ENCODE peak calls at places on chromosomes 11 and 22, in four cellular contexts. I, A, P and N are unnamed samples. For H3K4me1, the result is how much of the 10 kb centered on the place peaks cover.

GRCh38 chr11:87038235-87038960 is 664 bp downstream of the TMEM135 start:
- DNase-seq in P (no peak), I (no peak), A (no peak), N (no peak)

GRCh38 chr11:1598816-1599215 is 722 bp upstream of the KRTAP5-2 start:
- DNase-seq in I (no peak), P (no peak), A (no peak), N (no peak)

GRCh38 chr22:48650323-48651035 is 1177.2 kb downstream of the BRD1 start:
- DNase-seq in A (no peak), I (no peak), P (no peak), N (no peak)

GRCh38 chr11:133911169-133911568 is 45.6 kb downstream of the IGSF9B start:
- DNase-seq in I (no peak), P (no peak), A (no peak), N (no peak)

GRCh38 chr22:38567531-38568245 is 2.3 kb downstream of the DMC1 start:
- DNase-seq in P (no peak), I (no peak), A (no peak), N (no peak)

GRCh38 chr11:34674038-34674437 is 53.1 kb downstream of the EHF start:
- DNase-seq in A (no peak), P (no peak), I (no peak), N (no peak)

GRCh38 chr11:60251485-60252207 is 8.7 kb upstream of the MS4A4E start:
- DNase-seq in I (no peak), P (peak), A (no peak), N (no peak)

GRCh38 chr11:128148208-128148607 is 439.1 kb downstream of the ETS1 start:
- DNase-seq in I (no peak), P (no peak), A (no peak), N (no peak)

GRCh38 chr22:21446128-21446826 is 20.9 kb upstream of the TMEM191C start:
- DNase-seq in A (no peak), I (no peak), P (no peak), N (peak)

DNA sequence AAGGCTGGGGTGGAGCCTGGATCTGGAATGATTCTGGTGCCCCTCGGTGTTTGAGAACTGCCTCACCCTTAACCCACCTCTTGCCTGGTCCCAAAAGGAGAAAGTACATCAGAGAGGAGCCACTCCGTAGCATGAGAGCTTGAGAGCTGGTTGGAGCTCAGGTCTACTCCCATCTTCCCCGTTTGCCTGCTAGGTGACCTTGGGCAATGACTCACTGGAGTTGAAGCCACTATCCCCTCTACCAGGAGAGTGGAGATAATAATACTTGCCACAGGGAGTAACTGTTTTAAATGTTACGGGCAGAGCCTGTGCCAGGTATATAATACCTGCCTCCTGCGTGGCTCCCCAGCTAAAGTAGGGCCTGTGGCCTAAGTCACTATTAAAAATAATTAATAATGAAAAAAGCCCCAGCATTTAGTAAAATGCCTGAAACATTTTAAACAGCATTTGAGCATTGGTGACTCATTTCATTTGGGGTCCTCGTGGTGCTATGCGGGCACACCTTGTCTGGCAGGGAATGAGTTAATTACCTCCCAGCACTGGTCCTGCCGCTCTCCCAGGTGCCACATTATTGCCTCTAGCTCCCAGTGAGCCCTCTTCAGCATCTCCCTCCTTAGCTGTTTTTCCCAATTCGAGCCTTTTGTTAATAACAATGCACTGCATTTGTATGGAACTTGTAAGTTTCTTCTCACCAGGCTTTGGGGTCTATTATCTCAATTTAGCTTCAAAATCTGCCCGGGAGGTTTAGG is 22.5 kb downstream of the CYTH4 start:
- DNase-seq in P (no peak), A (no peak), I (no peak), N (no peak)
- H3K27ac ChIP-seq in P (peak), A (no peak), I (no peak), N (no peak)

GRCh38 chr11:121095561-121095960 is 5.5 kb upstream of the TECTA start:
- DNase-seq in P (no peak), A (no peak), I (no peak), N (no peak)

GRCh38 chr11:121086866-121087265 is 14.2 kb upstream of the TECTA start:
- DNase-seq in I (no peak), P (no peak), A (no peak), N (no peak)

GRCh38 chr11:121090145-121090721 is 10.8 kb upstream of the TECTA start:
- DNase-seq in P (no peak), A (no peak), I (no peak), N (no peak)

GRCh38 chr11:121089566-121089965 is 11.5 kb upstream of the TECTA start:
- DNase-seq in I (no peak), A (no peak), P (no peak), N (no peak)

GRCh38 chr11:121091492-121092179 is 9.4 kb upstream of the TECTA start:
- DNase-seq in P (no peak), I (no peak), A (no peak), N (no peak)
- H3K4me1 ChIP-seq in P (under half), I (under half), A (under half), N (under half)

DNA sequence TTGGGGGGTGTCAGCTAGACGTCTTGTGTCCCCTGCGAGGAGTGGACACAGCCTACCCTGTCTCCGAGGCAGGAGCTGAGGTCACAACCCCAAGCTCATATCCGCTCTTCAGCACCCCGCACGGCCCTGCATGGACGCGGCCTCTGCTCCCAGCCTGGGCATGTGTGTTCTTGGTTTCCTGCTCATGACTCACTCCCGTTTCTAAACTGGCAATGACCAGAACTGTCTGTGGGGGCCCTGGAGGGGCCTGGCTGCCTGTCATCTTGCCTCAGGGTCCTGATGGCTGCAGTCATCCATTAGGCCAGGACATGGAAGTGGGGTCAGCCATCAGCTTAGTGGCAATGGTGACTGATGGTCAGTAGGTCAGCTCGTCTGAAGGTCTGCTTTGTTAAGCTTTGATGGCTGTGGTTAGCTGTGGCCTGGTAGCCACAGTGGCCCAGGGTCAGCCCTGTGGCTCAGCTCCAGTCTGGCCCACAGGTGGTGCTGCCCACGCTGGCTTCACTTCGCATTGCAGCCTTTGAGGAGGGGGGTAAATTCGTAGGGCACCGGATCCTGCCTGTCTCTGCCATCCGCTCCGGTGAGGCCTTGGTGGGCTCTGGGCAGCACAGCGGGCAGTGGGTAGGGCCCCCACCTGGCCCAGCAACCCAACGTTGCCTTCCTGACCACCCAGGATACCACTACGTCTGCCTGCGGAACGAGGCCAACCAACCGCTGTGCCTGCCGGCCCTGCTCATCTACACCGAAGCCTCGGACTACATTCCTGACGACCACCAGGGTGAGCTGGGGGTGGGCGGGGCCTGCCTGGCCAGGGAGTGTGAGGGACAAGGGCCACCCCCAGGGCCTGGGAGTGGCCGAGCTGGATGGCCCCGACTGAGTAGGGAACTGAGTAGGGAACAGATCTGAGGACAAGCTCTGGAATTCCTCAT is 12.0 kb downstream of the PLCB3 start:
- DNase-seq in I (no peak), P (no peak), A (no peak), N (no peak)
- H3K27ac ChIP-seq in I (no peak), P (no peak), A (no peak), N (no peak)

GRCh38 chr22:42294034-42294985 is 23.9 kb upstream of the TCF20 start:
- DNase-seq in P (no peak), I (no peak), A (peak), N (peak)

GRCh38 chr22:42297778-42298177 is 27.3 kb upstream of the TCF20 start:
- DNase-seq in P (no peak), A (no peak), I (no peak), N (no peak)

GRCh38 chr22:42296381-42296853 is 26.0 kb upstream of the TCF20 start:
- DNase-seq in I (no peak), P (no peak), A (peak), N (peak)

GRCh38 chr22:42298746-42299145 is 28.3 kb upstream of the TCF20 start:
- DNase-seq in A (no peak), P (no peak), I (no peak), N (no peak)

GRCh38 chr22:42296883-42297282 is 26.4 kb upstream of the TCF20 start:
- DNase-seq in I (no peak), P (no peak), A (no peak), N (no peak)
- H3K4me1 ChIP-seq in I (under half), P (under half), A (under half), N (under half)

GRCh38 chr22:26479792-26480610 is 3.6 kb downstream of the HPS4 start:
- DNase-seq in A (no peak), P (no peak), I (no peak), N (no peak)
- H3K27ac ChIP-seq in A (no peak), P (no peak), I (no peak), N (no peak)